ENCODE peak calls at places on chromosome 21, in four cellular contexts. N is mesendoderm, T is H9, K is IMR-90. X is an unnamed sample.

GRCh38 chr21:16588433-16588860 is 858.7 kb downstream of the USP25 start:
- DNase-seq in N (peak; percentile 76), T (peak; percentile 59), K (peak; percentile 84), X (no peak)

GRCh38 chr21:43600642-43601397 is 58.5 kb downstream of the HSF2BP start:
- DNase-seq in N (no peak), T (no peak), K (peak; percentile 95), X (no peak)

GRCh38 chr21:17139696-17140095 is 373.1 kb upstream of the CXADR start:
- DNase-seq in N (no peak), T (no peak), K (no peak), X (no peak)

GRCh38 chr21:44049182-44049581 is 37.1 kb downstream of the TRAPPC10 start:
- DNase-seq in N (no peak), T (no peak), K (no peak), X (no peak)

GRCh38 chr21:15397258-15397657 is 332.5 kb upstream of the NRIP1 start:
- DNase-seq in N (no peak), T (no peak), K (no peak), X (no peak)

GRCh38 chr21:27047331-27048314 is 80.7 kb upstream of the ADAMTS5 start:
- DNase-seq in N (no peak), T (no peak), K (peak; percentile 79), X (no peak)

GRCh38 chr21:26842976-26843911 is 2.0 kb downstream of the ADAMTS1 start:
- DNase-seq in N (peak; percentile 92), T (peak; percentile 86), K (peak; percentile 96), X (peak; percentile 81)

GRCh38 chr21:29613021-29613420 is 314.3 kb downstream of the BACH1 start:
- DNase-seq in N (no peak), T (no peak), K (peak; percentile 10), X (no peak)

GRCh38 chr21:36834192-36834591 is 132.3 kb downstream of the HLCS start:
- DNase-seq in N (no peak), T (no peak), K (no peak), X (no peak)
- H3K56ac ChIP-seq in N (no peak overlapping the region), T (no peak overlapping the region), K (no peak overlapping the region), X (no peak overlapping the region)

DNA sequence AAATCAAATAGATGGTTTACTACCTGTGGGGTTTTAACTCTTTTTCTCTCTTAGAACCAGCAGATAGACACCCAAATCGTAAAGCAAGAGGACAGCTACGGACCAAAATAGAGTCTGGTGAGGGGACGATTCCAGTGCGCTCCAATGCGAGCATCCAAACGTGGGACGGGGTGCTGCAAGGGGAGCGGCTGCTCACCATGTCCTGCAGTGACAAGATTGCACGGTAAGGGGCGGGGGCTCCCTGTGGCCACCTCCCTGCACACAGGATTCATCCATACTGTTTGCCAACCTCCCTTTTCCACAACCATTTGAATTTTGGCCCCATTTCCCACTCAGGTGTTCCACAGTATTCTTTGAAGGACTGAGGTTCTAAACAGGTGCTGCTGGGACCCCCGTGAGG is 102.8 kb downstream of the POFUT2 start:
- DNase-seq in N (no peak), T (no peak), K (no peak), X (no peak)
- H4K5ac ChIP-seq in N (no peak overlapping the region), T (no peak overlapping the region), K (no peak overlapping the region), X (no peak overlapping the region)

GRCh38 chr21:33461538-33462250 is 18.1 kb downstream of the TMEM50B start:
- DNase-seq in N (no peak), T (no peak), K (no peak), X (no peak)

GRCh38 chr21:33455858-33456446 is 23.8 kb downstream of the TMEM50B start:
- DNase-seq in N (no peak), T (no peak), K (no peak), X (no peak)

DNA sequence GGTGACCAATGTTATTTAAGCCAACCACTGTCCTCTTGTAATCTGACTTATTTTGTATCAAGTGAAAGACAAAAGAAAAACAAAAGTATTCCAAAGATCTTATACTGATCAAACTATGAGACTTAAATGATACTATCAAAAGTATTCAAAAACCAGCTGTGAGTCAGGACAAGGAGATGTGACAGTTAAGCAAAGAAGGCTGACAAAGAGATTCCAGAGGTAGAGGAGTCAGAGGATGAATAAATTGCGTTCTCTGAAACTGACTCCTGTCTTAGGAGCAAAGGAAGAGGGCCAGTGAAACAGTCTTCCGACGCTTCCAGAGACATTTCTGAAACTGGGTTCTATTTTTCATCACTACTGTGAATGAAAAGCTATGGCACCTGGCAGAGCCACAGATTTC is 20.9 kb downstream of the TMEM50B start:
- DNase-seq in N (no peak), T (no peak), K (peak; percentile 19), X (no peak)
- H3K56ac ChIP-seq in N (no peak overlapping the region), T (no peak overlapping the region), K (no peak overlapping the region), X (no peak overlapping the region)

DNA sequence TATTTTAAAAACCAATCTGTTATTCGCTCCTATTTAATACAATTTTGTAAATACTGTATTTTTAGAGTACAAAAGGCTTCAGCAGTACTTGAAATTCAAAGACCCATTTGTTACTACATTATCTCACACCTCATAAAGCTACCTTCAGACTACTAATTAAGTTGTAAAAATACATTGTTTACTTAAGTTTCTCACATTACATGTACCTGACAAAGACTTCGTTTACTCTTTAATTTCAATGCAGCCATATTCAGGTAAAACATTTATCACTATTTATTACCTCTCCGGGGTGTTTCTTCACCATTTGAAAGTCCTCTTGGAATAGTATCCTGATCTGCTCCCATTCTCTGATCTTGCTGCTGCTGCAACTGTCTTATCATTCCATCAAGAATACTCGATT is 55.2 kb downstream of the BRWD1 start:
- DNase-seq in N (peak; percentile 12), T (no peak), K (no peak), X (no peak)
- H4K5ac ChIP-seq in N (no peak overlapping the region), T (no peak overlapping the region), K (no peak overlapping the region), X (no peak overlapping the region)

GRCh38 chr21:31972622-31973021 is 99.8 kb downstream of the HUNK start:
- DNase-seq in N (no peak), T (no peak), K (no peak), X (no peak)
- H3K56ac ChIP-seq in N (no peak overlapping the region), T (no peak overlapping the region), K (no peak overlapping the region), X (no peak overlapping the region)

X was measured in H1.